ENCODE peak calls at places on chromosomes 2 and 18, in seven cellular contexts. E is epithelial cell of esophagus, R is kidney epithelial cell, N is nephron progenitor cell, L is fibroblast of pulmonary artery, Y is endothelial cell, O is tibial nerve. T is an unnamed sample.

GRCh38 chr2:211928186-211928585 is 610.4 kb downstream of the ERBB4 start:
- DNase-seq in L (no peak), N (no peak), O (no peak), E (no peak), R (no peak), Y (no peak), T (no peak)

GRCh38 chr2:70959271-70959761 is 19.1 kb upstream of the ANKRD53 start:
- DNase-seq in O (no peak), R (no peak), Y (no peak), N (no peak), E (no peak), L (no peak), T (no peak)

GRCh38 chr2:64751286-64752260 is 97.9 kb upstream of the SERTAD2 start:
- DNase-seq in Y (peak), E (peak), L (peak), O (peak), N (no peak), R (no peak), T (no peak)

GRCh38 chr2:190213441-190214335 is 105.9 kb downstream of the HIBCH start:
- DNase-seq in E (no peak), O (peak), Y (no peak), L (no peak), R (no peak), N (no peak), T (no peak)

GRCh38 chr2:97715951-97716694 is 2.7 kb downstream of the ZAP70 start:
- DNase-seq in Y (no peak), R (no peak), L (no peak), O (no peak), N (no peak), E (no peak), T (no peak)

GRCh38 chr2:226726546-226726945 is 73.1 kb downstream of the IRS1 start:
- DNase-seq in E (peak), Y (no peak), N (no peak), L (peak), R (no peak), O (no peak), T (no peak)

GRCh38 chr2:36663851-36664715 is 32.4 kb upstream of the VIT start:
- DNase-seq in E (peak), N (no peak), L (peak), Y (no peak), O (no peak), R (peak), T (peak)

GRCh38 chr2:119647440-119648169 is 31.4 kb upstream of the TMEM177 start:
- DNase-seq in Y (no peak), N (no peak), O (no peak), L (peak), R (no peak), E (peak), T (peak)

GRCh38 chr2:166468124-166469024 is 25.7 kb downstream of the SCN7A start:
- DNase-seq in Y (no peak), L (peak), R (no peak), N (no peak), E (peak), O (no peak), T (no peak)

GRCh38 chr2:1584691-1585485 is 159.4 kb downstream of the PXDN start:
- DNase-seq in E (no peak), L (no peak), R (no peak), Y (no peak), N (no peak), O (no peak), T (no peak)

GRCh38 chr2:16210841-16211240 is 270.5 kb downstream of the MYCN start:
- DNase-seq in E (no peak), Y (no peak), O (no peak), L (no peak), N (no peak), R (no peak), T (no peak)

GRCh38 chr2:208112969-208113368 is 11.4 kb downstream of the CRYGD start:
- DNase-seq in L (no peak), O (no peak), N (peak), E (no peak), R (no peak), Y (no peak), T (no peak)

GRCh38 chr2:48127612-48128191 is 221.4 kb upstream of the FBXO11 start:
- DNase-seq in L (no peak), R (no peak), Y (no peak), E (peak), N (no peak), O (no peak), T (no peak)

GRCh38 chr18:56374005-56374655 is 264.3 kb downstream of the TXNL1 start:
- DNase-seq in L (peak), N (no peak), R (no peak), O (no peak), Y (no peak), E (peak), T (no peak)

GRCh38 chr2:3641841-3642421 is 16.1 kb upstream of the ALLC start:
- DNase-seq in N (no peak), Y (no peak), O (no peak), L (peak), R (no peak), E (no peak), T (no peak)

GRCh38 chr2:196399736-196400691 is 228.6 kb upstream of the STK17B start:
- DNase-seq in O (no peak), R (no peak), E (peak), Y (no peak), L (peak), N (no peak), T (no peak)

GRCh38 chr2:196407675-196408265 is 231.7 kb upstream of the CCDC150 start:
- DNase-seq in R (no peak), E (no peak), N (no peak), Y (no peak), L (no peak), O (no peak), T (no peak)

GRCh38 chr2:196409376-196409775 is 230.1 kb upstream of the CCDC150 start:
- DNase-seq in Y (no peak), E (no peak), O (no peak), N (no peak), L (no peak), R (no peak), T (peak)

GRCh38 chr2:196403471-196403870 is 232.1 kb upstream of the STK17B start:
- DNase-seq in O (no peak), R (no peak), L (peak), E (peak), N (no peak), Y (no peak), T (no peak)

GRCh38 chr2:196404276-196404675 is 232.9 kb upstream of the STK17B start:
- DNase-seq in L (no peak), Y (no peak), E (peak), O (no peak), N (no peak), R (no peak), T (no peak)
- TF ChIP-seq CTCF in L (no peak), Y (no peak), E (no peak), O (no peak), N (no peak), R (no peak), T (peak)

GRCh38 chr2:13193075-13193474 is 476.3 kb downstream of the TRIB2 start:
- DNase-seq in Y (no peak), E (peak), L (peak), O (no peak), R (no peak), N (no peak), T (no peak)
- TF ChIP-seq CTCF in Y (no peak), E (no peak), L (no peak), O (no peak), R (no peak), N (no peak), T (no peak)

DNA sequence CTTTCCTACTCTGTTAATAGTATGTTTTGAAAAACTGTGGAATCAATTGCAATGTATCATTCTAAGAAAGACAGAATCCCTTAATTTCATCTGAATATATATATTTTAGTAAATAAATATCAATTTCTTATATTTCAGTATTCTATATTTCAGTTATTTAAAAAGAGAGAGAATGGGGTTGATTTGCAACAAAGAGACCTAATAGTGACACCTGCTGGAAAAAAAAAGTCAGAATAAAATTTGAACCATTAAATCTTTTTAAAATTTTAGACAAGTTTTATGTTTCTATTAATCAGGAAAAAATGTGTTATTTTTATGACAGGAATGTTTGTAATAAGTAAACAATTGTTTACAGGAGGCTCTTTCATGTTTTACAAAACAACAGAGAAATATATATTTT is 20.7 kb upstream of the CCNT2 start:
- DNase-seq in N (no peak), R (no peak), O (no peak), L (peak), Y (no peak), E (peak), T (no peak)
- TF ChIP-seq CTCF in N (peak), R (peak), O (peak), L (peak), Y (peak), E (peak), T (peak)

GRCh38 chr2:66775730-66776422 is 341.0 kb downstream of the MEIS1 start:
- DNase-seq in O (no peak), L (no peak), N (no peak), E (no peak), R (no peak), Y (no peak), T (no peak)

GRCh38 chr2:66771359-66771978 is 336.5 kb downstream of the MEIS1 start:
- DNase-seq in L (no peak), N (no peak), E (peak), O (no peak), Y (no peak), R (no peak), T (no peak)

GRCh38 chr2:66772618-66773017 is 337.7 kb downstream of the MEIS1 start:
- DNase-seq in E (no peak), N (no peak), Y (no peak), O (no peak), R (no peak), L (peak), T (no peak)
- TF ChIP-seq CTCF in E (peak), N (no peak), Y (no peak), O (no peak), R (no peak), L (peak), T (no peak)

DNA sequence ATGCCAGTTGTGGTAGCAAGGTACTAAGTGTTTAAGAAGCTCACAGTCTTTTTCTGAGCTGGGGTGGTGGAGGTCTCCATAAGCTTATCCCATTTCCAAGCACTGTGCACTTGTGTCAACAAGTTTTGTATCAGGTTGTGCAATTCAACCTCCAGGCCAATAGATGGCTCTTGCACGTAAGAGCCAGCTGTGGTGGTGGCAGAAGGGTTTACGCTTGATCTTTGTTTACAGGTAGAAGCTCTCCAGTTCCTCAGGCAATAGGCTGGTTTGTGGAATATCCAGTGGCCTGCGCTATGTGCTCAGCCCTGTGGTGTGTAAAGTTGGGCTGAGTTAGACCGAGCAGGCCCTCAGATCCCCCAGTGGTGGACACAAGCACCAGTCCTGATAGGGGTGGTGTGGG is 89.7 kb upstream of the CNTNAP5 start:
- DNase-seq in O (no peak), L (no peak), E (no peak), Y (no peak), N (no peak), R (no peak), T (no peak)
- TF ChIP-seq CTCF in O (no peak), L (no peak), E (no peak), Y (no peak), N (no peak), R (no peak), T (no peak)

GRCh38 chr18:41395695-41396094 is 559.3 kb upstream of the PIK3C3 start:
- DNase-seq in Y (no peak), R (no peak), O (no peak), E (peak), N (no peak), L (peak), T (no peak)
- TF ChIP-seq CTCF in Y (peak), R (peak), O (no peak), E (peak), N (peak), L (peak), T (no peak)

GRCh38 chr2:120935339-120936313 is 200.0 kb downstream of the GLI2 start:
- DNase-seq in N (peak), L (peak), R (peak), O (no peak), Y (no peak), E (no peak), T (no peak)

GRCh38 chr2:120936476-120937334 is 201.0 kb downstream of the GLI2 start:
- DNase-seq in N (no peak), L (no peak), R (no peak), E (no peak), Y (no peak), O (no peak), T (no peak)

GRCh38 chr2:120939595-120940318 is 204.1 kb downstream of the GLI2 start:
- DNase-seq in Y (no peak), N (no peak), E (peak), R (peak), O (no peak), L (peak), T (no peak)

GRCh38 chr2:120938132-120938771 is 202.6 kb downstream of the GLI2 start:
- DNase-seq in E (no peak), R (no peak), L (no peak), N (no peak), Y (no peak), O (no peak), T (no peak)

GRCh38 chr2:120937736-120938131 is 202.1 kb downstream of the GLI2 start:
- DNase-seq in E (no peak), O (no peak), R (no peak), N (no peak), L (peak), Y (no peak), T (no peak)
- TF ChIP-seq CTCF in E (no peak), O (no peak), R (no peak), N (no peak), L (no peak), Y (no peak), T (no peak)

DNA sequence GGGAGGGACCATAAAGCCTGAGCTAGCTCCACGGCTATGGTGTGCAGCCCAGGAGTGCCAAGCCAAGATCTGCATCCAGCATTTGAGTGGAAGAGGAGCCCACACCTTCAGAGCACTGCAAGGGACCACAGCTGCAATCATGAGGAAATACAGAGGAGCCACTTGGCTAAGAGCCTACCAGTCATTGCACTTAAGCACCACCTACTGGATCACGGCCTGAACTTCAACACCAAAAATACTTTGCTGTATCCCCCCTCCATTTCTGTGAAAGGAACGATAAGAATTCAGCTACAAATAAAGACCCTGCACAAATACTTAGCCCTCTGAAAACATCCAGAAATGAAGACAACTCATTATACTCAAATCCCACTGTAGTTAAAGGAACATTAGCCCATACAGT is 545.3 kb downstream of the TSN start:
- DNase-seq in R (no peak), N (no peak), Y (no peak), L (no peak), O (no peak), E (no peak), T (no peak)
- TF ChIP-seq CTCF in R (no peak), N (no peak), Y (no peak), L (no peak), O (no peak), E (no peak), T (no peak)